ENCODE peak calls at places on chromosomes 3 and 15, in five cellular contexts. One of them, this sample, is unnamed.

GRCh38 chr3:146314871-146315270 is 64.0 kb upstream of the PLSCR4 start:
- DNase-seq in SK-N-SH: no peak
- DNase-seq in fibroblast of lung: no peak
- DNase-seq in adrenal gland: no peak
- DNase-seq in GM12878: no peak
- DNase-seq in this sample: no peak

GRCh38 chr3:86695752-86696151 is 295.2 kb downstream of the VGLL3 start:
- DNase-seq in GM12878: no peak
- DNase-seq in fibroblast of lung: no peak
- DNase-seq in SK-N-SH: no peak
- DNase-seq in adrenal gland: no peak
- DNase-seq in this sample: no peak

GRCh38 chr3:160665784-160666526 is 11.0 kb upstream of the ARL14 start:
- DNase-seq in fibroblast of lung: peak; percentile 91
- DNase-seq in GM12878: peak; percentile 74
- DNase-seq in adrenal gland: no peak
- DNase-seq in SK-N-SH: peak; percentile 45
- DNase-seq in this sample: no peak

GRCh38 chr3:35793668-35794067 is 154.3 kb downstream of the ARPP21 start:
- DNase-seq in adrenal gland: no peak
- DNase-seq in GM12878: no peak
- DNase-seq in fibroblast of lung: no peak
- DNase-seq in SK-N-SH: no peak
- DNase-seq in this sample: no peak

GRCh38 chr3:25594007-25594502 is 70.7 kb downstream of the TOP2B start:
- DNase-seq in GM12878: no peak
- DNase-seq in adrenal gland: no peak
- DNase-seq in SK-N-SH: peak; percentile 64
- DNase-seq in fibroblast of lung: peak; percentile 92
- DNase-seq in this sample: no peak

GRCh38 chr15:44662478-44663409 is 718 bp downstream of the SPG11 start:
- DNase-seq in adrenal gland: peak; percentile 63
- DNase-seq in fibroblast of lung: peak; percentile 64
- DNase-seq in SK-N-SH: peak; percentile 71
- DNase-seq in GM12878: peak; percentile 61
- DNase-seq in this sample: peak; percentile 55

GRCh38 chr3:43855674-43856299 is 165.0 kb downstream of the ABHD5 start:
- DNase-seq in fibroblast of lung: peak; percentile 69
- DNase-seq in GM12878: peak; percentile 3
- DNase-seq in SK-N-SH: peak; percentile 58
- DNase-seq in adrenal gland: peak; percentile 64
- DNase-seq in this sample: peak; percentile 42

GRCh38 chr3:185365281-185366211 is 2.6 kb downstream of the MAP3K13 start:
- DNase-seq in SK-N-SH: no peak
- DNase-seq in fibroblast of lung: no peak
- DNase-seq in GM12878: no peak
- DNase-seq in adrenal gland: no peak
- DNase-seq in this sample: peak; percentile 59

GRCh38 chr15:22258402-22259150 is 178.2 kb downstream of the OR4M2 start:
- DNase-seq in fibroblast of lung: no peak
- DNase-seq in SK-N-SH: peak; percentile 44
- DNase-seq in adrenal gland: no peak
- DNase-seq in GM12878: no peak
- DNase-seq in this sample: no peak

GRCh38 chr15:81941479-81941878 is 104.3 kb downstream of the MEX3B start:
- DNase-seq in fibroblast of lung: no peak
- DNase-seq in GM12878: no peak
- DNase-seq in adrenal gland: no peak
- DNase-seq in SK-N-SH: no peak
- DNase-seq in this sample: no peak

GRCh38 chr15:32685576-32685975 is 32.2 kb upstream of the GREM1 start:
- DNase-seq in GM12878: no peak
- DNase-seq in SK-N-SH: no peak
- DNase-seq in fibroblast of lung: no peak
- DNase-seq in adrenal gland: no peak
- DNase-seq in this sample: no peak

GRCh38 chr3:170622369-170623159 is 36.7 kb upstream of the SLC7A14 start:
- DNase-seq in fibroblast of lung: peak; percentile 99
- DNase-seq in GM12878: no peak
- DNase-seq in adrenal gland: peak; percentile 16
- DNase-seq in SK-N-SH: peak; percentile 85
- DNase-seq in this sample: no peak

GRCh38 chr3:46660003-46660402 is 33.5 kb downstream of the ALS2CL start:
- DNase-seq in adrenal gland: no peak
- DNase-seq in GM12878: no peak
- DNase-seq in SK-N-SH: no peak
- DNase-seq in fibroblast of lung: no peak
- DNase-seq in this sample: no peak

GRCh38 chr3:159672728-159673471 is 315.7 kb upstream of the IL12A start:
- DNase-seq in SK-N-SH: no peak
- DNase-seq in GM12878: no peak
- DNase-seq in fibroblast of lung: no peak
- DNase-seq in adrenal gland: no peak
- DNase-seq in this sample: no peak

GRCh38 chr3:2978977-2979732 is 131.0 kb downstream of the IL5RA start:
- DNase-seq in SK-N-SH: no peak
- DNase-seq in fibroblast of lung: no peak
- DNase-seq in adrenal gland: no peak
- DNase-seq in GM12878: no peak
- DNase-seq in this sample: no peak

GRCh38 chr15:48718646-48719045 is 73.1 kb upstream of the FBN1 start:
- DNase-seq in SK-N-SH: no peak
- DNase-seq in GM12878: no peak
- DNase-seq in fibroblast of lung: no peak
- DNase-seq in adrenal gland: no peak
- DNase-seq in this sample: no peak

GRCh38 chr3:150710097-150710496 is 6.4 kb upstream of the ERICH6 start:
- DNase-seq in adrenal gland: no peak
- DNase-seq in fibroblast of lung: peak; percentile 23
- DNase-seq in GM12878: no peak
- DNase-seq in SK-N-SH: no peak
- DNase-seq in this sample: no peak

DNA sequence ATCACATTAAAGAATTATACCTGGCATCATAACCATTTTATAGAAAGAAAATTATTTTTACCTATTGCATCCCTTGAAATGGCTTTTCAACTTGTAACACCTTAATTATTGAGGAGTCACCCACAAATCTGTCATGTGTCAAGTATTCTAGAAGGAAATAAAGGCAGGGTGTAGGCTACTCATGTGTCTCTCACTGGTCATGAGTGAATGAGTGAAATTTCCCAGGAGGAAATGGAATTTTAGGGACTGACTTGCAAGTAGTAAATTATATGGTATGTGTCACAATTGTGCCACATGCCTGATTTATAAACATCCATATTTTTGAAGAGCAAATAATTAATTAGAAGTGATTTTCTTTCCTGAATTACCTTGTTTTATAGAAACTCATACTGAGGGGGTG is 310.5 kb upstream of the ADAMTS9 start:
- DNase-seq in SK-N-SH: no peak
- DNase-seq in GM12878: no peak
- DNase-seq in adrenal gland: no peak
- DNase-seq in fibroblast of lung: no peak
- DNase-seq in this sample: no peak
- H3K27ac ChIP-seq in SK-N-SH: no peak overlapping the region
- H3K27ac ChIP-seq in GM12878: no peak overlapping the region
- H3K27ac ChIP-seq in adrenal gland: no peak overlapping the region
- H3K27ac ChIP-seq in fibroblast of lung: no peak overlapping the region
- H3K27ac ChIP-seq in this sample: no peak overlapping the region

DNA sequence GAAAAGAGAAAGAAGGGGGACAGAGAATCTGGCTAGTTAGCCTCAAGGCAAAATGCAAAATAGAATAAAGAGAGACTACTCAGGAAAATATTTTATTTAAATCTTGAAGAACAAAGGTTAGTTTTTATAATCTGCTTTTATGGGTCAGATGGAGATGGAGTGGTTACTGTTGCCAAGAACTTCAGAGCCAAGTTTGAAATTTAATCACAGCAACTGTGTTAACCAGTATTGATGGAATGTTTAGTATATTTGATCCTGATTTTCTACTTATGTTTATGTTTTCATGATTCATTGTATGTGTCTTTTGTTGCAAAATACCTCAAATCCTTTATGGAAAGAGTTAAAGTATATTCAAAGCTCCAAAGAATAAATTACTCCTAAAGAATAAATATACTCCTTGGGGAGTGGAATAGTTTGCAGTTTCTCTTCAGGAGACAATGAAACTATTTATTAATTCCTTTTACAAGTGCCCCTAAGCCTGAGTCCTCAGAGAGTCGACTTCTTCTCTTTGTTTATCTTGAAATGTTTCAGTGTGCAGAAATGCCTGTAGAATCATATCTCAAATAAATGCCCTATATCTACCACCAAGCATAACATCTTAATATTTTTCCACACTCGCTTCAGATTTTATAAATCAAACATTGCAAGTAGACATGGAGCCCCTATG is 60.9 kb upstream of the THSD4 start:
- DNase-seq in adrenal gland: no peak
- DNase-seq in GM12878: no peak
- DNase-seq in SK-N-SH: no peak
- DNase-seq in fibroblast of lung: peak; percentile 59
- DNase-seq in this sample: no peak
- H3K27ac ChIP-seq in adrenal gland: no peak overlapping the region
- H3K27ac ChIP-seq in GM12878: no peak overlapping the region
- H3K27ac ChIP-seq in SK-N-SH: no peak overlapping the region
- H3K27ac ChIP-seq in fibroblast of lung: peak overlapping the region; percentile 52
- H3K27ac ChIP-seq in this sample: no peak overlapping the region

GRCh38 chr15:62505761-62506160 is 340.7 kb upstream of the C2CD4B start:
- DNase-seq in GM12878: no peak
- DNase-seq in fibroblast of lung: no peak
- DNase-seq in SK-N-SH: no peak
- DNase-seq in adrenal gland: no peak
- DNase-seq in this sample: no peak
- H3K27ac ChIP-seq in GM12878: no peak overlapping the region
- H3K27ac ChIP-seq in fibroblast of lung: peak overlapping the region; percentile 62
- H3K27ac ChIP-seq in SK-N-SH: peak overlapping the region; percentile 65
- H3K27ac ChIP-seq in adrenal gland: no peak overlapping the region
- H3K27ac ChIP-seq in this sample: peak overlapping the region; percentile 74

GRCh38 chr3:169041677-169042171 is 621.8 kb downstream of the MECOM start:
- DNase-seq in GM12878: no peak
- DNase-seq in fibroblast of lung: peak; percentile 84
- DNase-seq in SK-N-SH: peak; percentile 3
- DNase-seq in adrenal gland: no peak
- DNase-seq in this sample: no peak
- H3K27ac ChIP-seq in GM12878: no peak overlapping the region
- H3K27ac ChIP-seq in fibroblast of lung: no peak overlapping the region
- H3K27ac ChIP-seq in SK-N-SH: no peak overlapping the region
- H3K27ac ChIP-seq in adrenal gland: no peak overlapping the region
- H3K27ac ChIP-seq in this sample: no peak overlapping the region

GRCh38 chr3:27630892-27631291 is 91.2 kb downstream of the EOMES start:
- DNase-seq in GM12878: no peak
- DNase-seq in adrenal gland: no peak
- DNase-seq in SK-N-SH: no peak
- DNase-seq in fibroblast of lung: peak; percentile 16
- DNase-seq in this sample: no peak

GRCh38 chr3:27637346-27638000 is 84.7 kb downstream of the EOMES start:
- DNase-seq in SK-N-SH: no peak
- DNase-seq in adrenal gland: no peak
- DNase-seq in fibroblast of lung: no peak
- DNase-seq in GM12878: no peak
- DNase-seq in this sample: no peak

GRCh38 chr3:27629381-27629780 is 92.7 kb downstream of the EOMES start:
- DNase-seq in fibroblast of lung: no peak
- DNase-seq in SK-N-SH: peak; percentile 32
- DNase-seq in adrenal gland: no peak
- DNase-seq in GM12878: no peak
- DNase-seq in this sample: no peak

GRCh38 chr3:27632431-27633223 is 89.5 kb downstream of the EOMES start:
- DNase-seq in adrenal gland: peak; percentile 48
- DNase-seq in GM12878: no peak
- DNase-seq in fibroblast of lung: peak; percentile 69
- DNase-seq in SK-N-SH: peak; percentile 30
- DNase-seq in this sample: peak; percentile 16

DNA sequence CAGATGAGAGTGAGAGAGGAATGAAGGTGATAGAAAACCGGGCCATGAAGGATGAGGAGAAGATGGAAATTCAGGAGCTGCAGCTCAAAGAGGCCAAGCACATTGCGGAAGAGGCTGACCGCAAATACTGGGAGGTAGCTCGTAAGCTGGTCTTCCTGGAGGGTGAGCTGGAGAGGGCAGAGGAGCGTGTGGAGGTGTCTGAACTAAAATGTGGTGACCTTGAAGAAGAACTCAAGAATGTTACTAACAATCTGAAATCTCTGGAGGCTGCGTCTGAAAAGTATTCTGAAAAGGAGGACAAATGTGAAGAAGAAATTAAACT is 88.9 kb downstream of the EOMES start:
- DNase-seq in SK-N-SH: no peak
- DNase-seq in GM12878: no peak
- DNase-seq in fibroblast of lung: peak; percentile 66
- DNase-seq in adrenal gland: no peak
- DNase-seq in this sample: no peak
- H3K27ac ChIP-seq in SK-N-SH: no peak overlapping the region
- H3K27ac ChIP-seq in GM12878: no peak overlapping the region
- H3K27ac ChIP-seq in fibroblast of lung: peak overlapping the region; percentile 87
- H3K27ac ChIP-seq in adrenal gland: peak overlapping the region; percentile 29
- H3K27ac ChIP-seq in this sample: peak overlapping the region; percentile 71

This sample was measured in prostate gland.